ENCODE peak calls at places on chromosomes 6 and 20, in four cellular contexts. One of them, this sample, is unnamed.

GRCh38 chr6:76639941-76640340 is 567.5 kb upstream of the IMPG1 start:
- DNase-seq in NCI-H524: no peak
- DNase-seq in iPS-NIHi11: no peak
- DNase-seq in Caco-2: no peak
- DNase-seq in this sample: no peak

GRCh38 chr20:41023549-41023948 is 5.1 kb upstream of the TOP1 start:
- DNase-seq in NCI-H524: peak; percentile 76
- DNase-seq in iPS-NIHi11: no peak
- DNase-seq in Caco-2: no peak
- DNase-seq in this sample: no peak

GRCh38 chr6:36848658-36849441 is 9.6 kb upstream of the CPNE5 start:
- DNase-seq in NCI-H524: peak; percentile 55
- DNase-seq in iPS-NIHi11: peak; percentile 79
- DNase-seq in Caco-2: peak; percentile 46
- DNase-seq in this sample: no peak

GRCh38 chr6:150169609-150170008 is 26.8 kb downstream of the PPP1R14C start:
- DNase-seq in NCI-H524: no peak
- DNase-seq in iPS-NIHi11: no peak
- DNase-seq in Caco-2: no peak
- DNase-seq in this sample: no peak

GRCh38 chr20:22490287-22491187 is 93.8 kb downstream of the FOXA2 start:
- DNase-seq in NCI-H524: no peak
- DNase-seq in iPS-NIHi11: peak; percentile 34
- DNase-seq in Caco-2: peak; percentile 98
- DNase-seq in this sample: no peak

GRCh38 chr20:53080412-53080962 is 108.3 kb downstream of the TSHZ2 start:
- DNase-seq in NCI-H524: no peak
- DNase-seq in iPS-NIHi11: no peak
- DNase-seq in Caco-2: no peak
- DNase-seq in this sample: no peak

GRCh38 chr20:55269913-55270312 is 735.4 kb downstream of the CBLN4 start:
- DNase-seq in NCI-H524: no peak
- DNase-seq in iPS-NIHi11: no peak
- DNase-seq in Caco-2: no peak
- DNase-seq in this sample: no peak

GRCh38 chr6:39922821-39923220 is 11.4 kb downstream of the MOCS1 start:
- DNase-seq in NCI-H524: no peak
- DNase-seq in iPS-NIHi11: no peak
- DNase-seq in Caco-2: no peak
- DNase-seq in this sample: no peak

GRCh38 chr6:168210239-168211107 is 109.1 kb downstream of the DACT2 start:
- DNase-seq in NCI-H524: no peak
- DNase-seq in iPS-NIHi11: no peak
- DNase-seq in Caco-2: no peak
- DNase-seq in this sample: no peak

GRCh38 chr6:123962508-123962907 is 158.8 kb downstream of the NKAIN2 start:
- DNase-seq in NCI-H524: peak; percentile 27
- DNase-seq in iPS-NIHi11: no peak
- DNase-seq in Caco-2: peak; percentile 21
- DNase-seq in this sample: no peak

GRCh38 chr6:142088858-142089216 is 43.9 kb upstream of the GJE1 start:
- DNase-seq in NCI-H524: no peak
- DNase-seq in iPS-NIHi11: peak; percentile 87
- DNase-seq in Caco-2: peak; percentile 54
- DNase-seq in this sample: peak; percentile 40

GRCh38 chr20:44097521-44098255 is 89.3 kb downstream of the JPH2 start:
- DNase-seq in NCI-H524: no peak
- DNase-seq in iPS-NIHi11: no peak
- DNase-seq in Caco-2: no peak
- DNase-seq in this sample: no peak

GRCh38 chr20:29079769-29080690 is 2177.4 kb upstream of the DEFB115 start:
- DNase-seq in NCI-H524: no peak
- DNase-seq in iPS-NIHi11: peak; percentile 3
- DNase-seq in Caco-2: no peak
- DNase-seq in this sample: no peak

GRCh38 chr6:17998442-17998841 is 11.0 kb upstream of the KIF13A start:
- DNase-seq in NCI-H524: no peak
- DNase-seq in iPS-NIHi11: no peak
- DNase-seq in Caco-2: no peak
- DNase-seq in this sample: no peak

GRCh38 chr20:62752671-62753501 is 43.4 kb upstream of the MRGBP start:
- DNase-seq in NCI-H524: no peak
- DNase-seq in iPS-NIHi11: no peak
- DNase-seq in Caco-2: peak; percentile 48
- DNase-seq in this sample: no peak

GRCh38 chr6:23213651-23214050 is 644.3 kb downstream of the HDGFL1 start:
- DNase-seq in NCI-H524: no peak
- DNase-seq in iPS-NIHi11: no peak
- DNase-seq in Caco-2: no peak
- DNase-seq in this sample: no peak

GRCh38 chr20:59748555-59749292 is 144.4 kb downstream of the PHACTR3 start:
- DNase-seq in NCI-H524: no peak
- DNase-seq in iPS-NIHi11: no peak
- DNase-seq in Caco-2: no peak
- DNase-seq in this sample: no peak

This sample was measured in iPS DF 19.7.